ENCODE peak calls at places on chromosomes 12 and 14, in four cellular contexts. D, X, W and U are unnamed samples.

GRCh38 chr12:19967486-19967885 is 400.9 kb upstream of the PDE3A start:
- DNase-seq in X (no peak), W (no peak), D (no peak), U (no peak)

GRCh38 chr12:81245918-81246611 is 168.2 kb downstream of the ACSS3 start:
- DNase-seq in D (no peak), W (no peak), X (no peak), U (no peak)

GRCh38 chr14:85587152-85587697 is 57.3 kb downstream of the FLRT2 start:
- DNase-seq in D (no peak), W (no peak), X (no peak), U (no peak)

GRCh38 chr14:23057757-23058653 is 685 bp upstream of the CDH24 start:
- DNase-seq in D (peak), W (peak), X (peak), U (peak)

GRCh38 chr12:124678421-124678893 is 111.0 kb upstream of the NCOR2 start:
- DNase-seq in W (no peak), X (no peak), D (no peak), U (no peak)

GRCh38 chr12:110022980-110023633 is 23.9 kb downstream of the ANKRD13A start:
- DNase-seq in X (no peak), D (no peak), W (no peak), U (no peak)

GRCh38 chr12:68001486-68002466 is 12.5 kb downstream of the IFNG-AS1 start:
- DNase-seq in D (peak), X (no peak), W (no peak), U (no peak)

GRCh38 chr12:63098851-63099250 is 52.1 kb downstream of the AVPR1A start:
- DNase-seq in D (peak), X (no peak), W (no peak), U (no peak)

GRCh38 chr12:31872831-31873604 is 86.2 kb upstream of the RESF1 start:
- DNase-seq in D (no peak), W (no peak), X (no peak), U (no peak)

GRCh38 chr12:72197790-72198189 is 74.4 kb upstream of the TRHDE start:
- DNase-seq in D (no peak), W (no peak), X (no peak), U (no peak)

GRCh38 chr12:74903522-74903921 is 306.1 kb downstream of the KCNC2 start:
- DNase-seq in W (no peak), D (peak), X (no peak), U (no peak)

GRCh38 chr12:62762645-62763044 is 172.3 kb downstream of the PPM1H start:
- DNase-seq in W (no peak), X (no peak), D (no peak), U (no peak)

GRCh38 chr14:66163023-66163422 is 323.1 kb upstream of the CCDC196 start:
- DNase-seq in X (no peak), W (no peak), D (no peak), U (no peak)

GRCh38 chr12:15662303-15662980 is 126.7 kb downstream of the EPS8 start:
- DNase-seq in D (no peak), X (no peak), W (no peak), U (no peak)

GRCh38 chr12:45034861-45035265 is 16.0 kb downstream of the DBX2 start:
- DNase-seq in X (no peak), D (no peak), W (no peak), U (no peak)

GRCh38 chr12:113663396-113663795 is 191.7 kb upstream of the LHX5 start:
- DNase-seq in W (no peak), D (no peak), X (no peak), U (no peak)

GRCh38 chr14:91953170-91953985 is 5.9 kb upstream of the FBLN5 start:
- DNase-seq in D (no peak), X (no peak), W (no peak), U (no peak)

GRCh38 chr12:47705239-47705570 is 625 bp downstream of the RPAP3 start:
- DNase-seq in W (no peak), D (no peak), X (no peak), U (no peak)

GRCh38 chr12:20369164-20370000 is 1.0 kb downstream of the PDE3A start:
- DNase-seq in W (no peak), X (no peak), D (no peak), U (no peak)

GRCh38 chr14:58787601-58788000 is 149.8 kb downstream of the DACT1 start:
- DNase-seq in D (no peak), W (no peak), X (no peak), U (no peak)

GRCh38 chr14:64541261-64541970 is 875 bp downstream of the HSPA2 start:
- DNase-seq in D (no peak), W (no peak), X (no peak), U (no peak)

GRCh38 chr12:42968426-42968825 is 378.9 kb upstream of the PRICKLE1 start:
- DNase-seq in X (no peak), D (no peak), W (no peak), U (no peak)

GRCh38 chr12:105911966-105912365 is 226.8 kb downstream of the NUAK1 start:
- DNase-seq in W (no peak), D (no peak), X (no peak), U (no peak)

GRCh38 chr14:95486875-95487668 is 29.4 kb downstream of the SYNE3 start:
- DNase-seq in W (peak), D (peak), X (no peak), U (no peak)

GRCh38 chr12:71947645-71948105 is 9.0 kb downstream of the TPH2 start:
- DNase-seq in D (no peak), W (no peak), X (no peak), U (no peak)

GRCh38 chr12:12562016-12562483 is 613 bp downstream of the DUSP16 start:
- DNase-seq in D (peak), X (peak), W (peak), U (peak)

GRCh38 chr14:56487090-56487667 is 92.4 kb upstream of the TMEM260 start:
- DNase-seq in D (no peak), X (no peak), W (no peak), U (no peak)

GRCh38 chr12:52555577-52555976 is 2.6 kb upstream of the KRT71 start:
- DNase-seq in W (no peak), D (no peak), X (no peak), U (no peak)

GRCh38 chr12:19095331-19095730 is 34.2 kb upstream of the PLEKHA5 start:
- DNase-seq in X (no peak), D (no peak), W (no peak), U (no peak)

GRCh38 chr14:102200690-102201368 is 61.1 kb downstream of the WDR20 start:
- DNase-seq in X (no peak), D (no peak), W (no peak), U (no peak)

GRCh38 chr12:103586791-103587370 is at the start of gene STAB2:
- DNase-seq in W (no peak), X (no peak), D (no peak), U (no peak)

GRCh38 chr14:50741571-50741970 is 73.5 kb upstream of the SAV1 start:
- DNase-seq in X (no peak), W (no peak), D (no peak), U (peak)

GRCh38 chr12:91098942-91099341 is 12.4 kb downstream of the LUM start:
- DNase-seq in D (no peak), X (no peak), W (no peak), U (no peak)

GRCh38 chr14:73180385-73180805 is 44.1 kb downstream of the PSEN1 start:
- DNase-seq in D (no peak), X (no peak), W (no peak), U (no peak)

GRCh38 chr12:118373628-118374027 is 921 bp upstream of the TAOK3 start:
- DNase-seq in W (no peak), D (no peak), X (no peak), U (no peak)

GRCh38 chr12:67826946-67827719 is 162.1 kb upstream of the IFNG-AS1 start:
- DNase-seq in W (no peak), D (no peak), X (no peak), U (no peak)

GRCh38 chr12:115044073-115044472 is 360.1 kb upstream of the TBX3 start:
- DNase-seq in W (no peak), X (no peak), D (no peak), U (no peak)